ENCODE peak calls at places on chromosomes 6 and 20, in five cellular contexts. C is nucleus accumbens, F is foreskin fibroblast, Y is HT1080, U is EH. I is an unnamed sample.

GRCh38 chr20:37108676-37109075 is 12.9 kb upstream of the RBL1 start:
- DNase-seq in F (no peak), Y (no peak), C (no peak), U (no peak), I (no peak)

GRCh38 chr6:17470953-17471335 is 77.5 kb downstream of the CAP2 start:
- DNase-seq in U (peak), Y (no peak), F (peak), C (no peak), I (no peak)

GRCh38 chr20:32144898-32145662 is 35.6 kb downstream of the TM9SF4 start:
- DNase-seq in Y (no peak), U (no peak), F (no peak), C (no peak), I (no peak)

GRCh38 chr6:158125271-158125670 is 42.8 kb downstream of the SERAC1 start:
- DNase-seq in U (no peak), Y (no peak), C (no peak), F (no peak), I (no peak)

GRCh38 chr20:12570371-12570770 is 438.4 kb upstream of the SPTLC3 start:
- DNase-seq in U (no peak), F (no peak), Y (peak), C (no peak), I (no peak)

GRCh38 chr6:137233561-137234504 is 14.6 kb upstream of the IFNGR1 start:
- DNase-seq in Y (peak), C (no peak), U (peak), F (peak), I (no peak)

GRCh38 chr20:41358230-41358629 is 8.4 kb downstream of the EMILIN3 start:
- DNase-seq in C (no peak), U (no peak), Y (no peak), F (no peak), I (no peak)

GRCh38 chr20:21968486-21968885 is 263.0 kb downstream of the PAX1 start:
- DNase-seq in Y (peak), C (no peak), F (no peak), U (no peak), I (no peak)

GRCh38 chr20:34516874-34517542 is 786 bp downstream of the DYNLRB1 start:
- DNase-seq in F (no peak), U (no peak), C (no peak), Y (no peak), I (no peak)

I was measured in cortex of kidney.